ENCODE peak calls at places on chromosome 15, in ten cellular contexts. A, F, I, Y, L, T, D, Q, B and V are unnamed samples. For H3K9me3, the result is how much of the 10 kb centered on the place peaks cover.

GRCh38 chr15:52417501-52417900 is 111.2 kb downstream of the MYO5A start:
- DNase-seq in Y (no peak), D (no peak), T (no peak), Q (no peak), I (no peak), L (no peak), F (no peak), B (no peak), A (no peak), V (no peak)

GRCh38 chr15:85700767-85701166 is 94.0 kb downstream of the KLHL25 start:
- DNase-seq in L (no peak), T (no peak), I (no peak), F (no peak), B (no peak), Y (no peak), Q (no peak), A (no peak), D (no peak), V (no peak)

GRCh38 chr15:99421172-99421656 is 144.6 kb upstream of the MEF2A start:
- DNase-seq in D (no peak), Q (no peak), F (no peak), B (no peak), L (peak), T (no peak), A (no peak), I (no peak), Y (peak), V (no peak)

GRCh38 chr15:92073044-92073785 is 219.7 kb downstream of the SLCO3A1 start:
- DNase-seq in A (no peak), F (no peak), D (no peak), Q (no peak), B (no peak), L (no peak), Y (no peak), T (no peak), I (no peak), V (no peak)

GRCh38 chr15:100780208-100780800 is 99.3 kb upstream of the ALDH1A3 start:
- DNase-seq in T (no peak), B (no peak), F (no peak), Y (peak), D (no peak), A (no peak), I (no peak), Q (peak), L (no peak), V (peak)

GRCh38 chr15:24916305-24917009 is 38.3 kb upstream of the SNRPN start:
- DNase-seq in T (no peak), Y (no peak), Q (no peak), B (no peak), L (no peak), A (no peak), I (no peak), F (no peak), D (no peak), V (no peak)

GRCh38 chr15:89451846-89452245 is 44.5 kb downstream of the RHCG start:
- DNase-seq in I (no peak), Y (no peak), B (no peak), Q (no peak), T (no peak), A (no peak), L (no peak), F (no peak), D (no peak), V (no peak)

GRCh38 chr15:64151727-64152506 is at the start of gene SNX22:
- DNase-seq in F (no peak), D (no peak), Y (peak), A (no peak), Q (no peak), L (no peak), I (peak), B (peak), T (no peak), V (no peak)

GRCh38 chr15:70569718-70570231 is 193.6 kb downstream of the UACA start:
- DNase-seq in F (no peak), A (peak), Y (no peak), D (peak), L (peak), B (no peak), Q (no peak), T (no peak), I (no peak), V (no peak)

GRCh38 chr15:82891025-82891390 is 61.5 kb downstream of the HOMER2 start:
- DNase-seq in F (no peak), A (peak), B (no peak), T (no peak), Q (no peak), D (no peak), L (no peak), Y (no peak), I (no peak), V (no peak)

GRCh38 chr15:97759363-97759762 is 201.1 kb upstream of the ARRDC4 start:
- DNase-seq in Y (no peak), A (no peak), D (no peak), F (no peak), T (no peak), Q (no peak), I (no peak), B (no peak), L (no peak), V (no peak)

GRCh38 chr15:45183511-45183910 is 4.3 kb downstream of the SHF start:
- DNase-seq in F (no peak), T (no peak), B (no peak), A (no peak), L (no peak), D (no peak), I (peak), Y (no peak), Q (no peak), V (no peak)

GRCh38 chr15:77527831-77528231 is 104.9 kb downstream of the LINGO1 start:
- DNase-seq in Q (no peak), Y (peak), T (no peak), D (no peak), I (no peak), L (no peak), F (no peak), B (peak), A (no peak), V (no peak)

GRCh38 chr15:42158941-42159340 is 2.5 kb upstream of the PLA2G4F start:
- DNase-seq in A (no peak), Q (no peak), L (no peak), T (no peak), Y (no peak), F (no peak), D (no peak), I (no peak), B (no peak), V (no peak)

GRCh38 chr15:82414536-82415191 is 15.0 kb upstream of the GOLGA6L9 start:
- DNase-seq in L (peak), A (no peak), T (peak), D (no peak), I (no peak), F (no peak), Y (no peak), Q (no peak), B (no peak), V (no peak)

GRCh38 chr15:96323250-96324162 is 7.0 kb upstream of the NR2F2 start:
- DNase-seq in B (no peak), T (no peak), Y (peak), I (no peak), L (no peak), A (no peak), F (no peak), D (no peak), Q (no peak), V (no peak)

GRCh38 chr15:96324192-96324895 is 6.2 kb upstream of the NR2F2 start:
- DNase-seq in L (no peak), D (no peak), B (no peak), T (no peak), Y (peak), F (peak), A (no peak), I (no peak), Q (no peak), V (no peak)

GRCh38 chr15:96321422-96322391 is 8.8 kb upstream of the NR2F2 start:
- DNase-seq in D (no peak), F (peak), L (no peak), B (no peak), Y (peak), T (no peak), I (no peak), A (no peak), Q (peak), V (no peak)

GRCh38 chr15:96320703-96321421 is 9.6 kb upstream of the NR2F2 start:
- DNase-seq in Y (no peak), F (no peak), I (no peak), B (no peak), A (no peak), D (no peak), T (no peak), L (no peak), Q (no peak), V (no peak)

DNA sequence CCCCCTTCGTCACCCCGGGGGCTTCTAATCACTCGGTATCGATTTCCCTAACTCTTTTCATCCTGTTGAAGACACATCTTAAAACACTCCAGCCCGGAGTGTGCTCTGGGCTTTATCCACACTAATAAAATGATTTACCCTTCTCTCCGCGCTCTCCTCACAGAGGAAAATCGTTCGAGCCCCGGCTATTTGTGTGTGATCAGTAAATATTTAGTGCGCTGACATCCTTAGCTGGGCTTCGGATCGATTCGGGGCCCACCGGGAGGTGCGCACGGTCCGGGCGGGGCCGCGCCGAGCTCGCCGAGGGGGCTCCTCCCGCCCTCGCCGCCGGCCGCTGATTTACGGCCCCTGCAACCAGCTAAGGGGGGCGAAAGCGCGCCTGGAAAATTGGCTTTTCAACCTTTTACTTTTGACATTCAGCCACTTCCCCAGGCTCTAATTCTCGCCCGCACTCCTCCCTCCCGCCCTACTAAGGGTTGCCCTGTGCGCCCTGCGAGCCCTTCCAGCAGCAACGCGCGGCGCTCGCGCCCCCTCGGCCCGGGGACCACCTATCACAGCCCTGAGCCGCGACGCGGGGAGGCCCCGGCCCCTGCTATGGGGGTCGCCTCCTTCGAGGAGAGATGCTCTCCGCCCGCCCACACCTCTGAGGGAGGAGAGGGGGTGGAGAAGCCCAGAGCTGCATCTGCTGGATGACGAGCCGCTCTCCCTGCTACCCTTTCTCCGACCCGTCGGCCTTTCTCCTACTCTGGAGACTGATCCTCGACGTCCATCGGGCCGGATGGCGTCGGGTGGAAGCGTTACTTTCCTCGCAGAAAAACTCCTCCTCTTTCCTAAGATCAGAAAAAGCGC is 7.9 kb upstream of the NR2F2 start:
- DNase-seq in L (no peak), Y (peak), B (no peak), D (no peak), T (no peak), A (no peak), I (no peak), F (peak), Q (no peak), V (no peak)
- H3K4me3 ChIP-seq in L (no peak), Y (peak), B (peak), D (no peak), T (peak), A (peak), I (no peak), F (peak), Q (peak), V (peak)

DNA sequence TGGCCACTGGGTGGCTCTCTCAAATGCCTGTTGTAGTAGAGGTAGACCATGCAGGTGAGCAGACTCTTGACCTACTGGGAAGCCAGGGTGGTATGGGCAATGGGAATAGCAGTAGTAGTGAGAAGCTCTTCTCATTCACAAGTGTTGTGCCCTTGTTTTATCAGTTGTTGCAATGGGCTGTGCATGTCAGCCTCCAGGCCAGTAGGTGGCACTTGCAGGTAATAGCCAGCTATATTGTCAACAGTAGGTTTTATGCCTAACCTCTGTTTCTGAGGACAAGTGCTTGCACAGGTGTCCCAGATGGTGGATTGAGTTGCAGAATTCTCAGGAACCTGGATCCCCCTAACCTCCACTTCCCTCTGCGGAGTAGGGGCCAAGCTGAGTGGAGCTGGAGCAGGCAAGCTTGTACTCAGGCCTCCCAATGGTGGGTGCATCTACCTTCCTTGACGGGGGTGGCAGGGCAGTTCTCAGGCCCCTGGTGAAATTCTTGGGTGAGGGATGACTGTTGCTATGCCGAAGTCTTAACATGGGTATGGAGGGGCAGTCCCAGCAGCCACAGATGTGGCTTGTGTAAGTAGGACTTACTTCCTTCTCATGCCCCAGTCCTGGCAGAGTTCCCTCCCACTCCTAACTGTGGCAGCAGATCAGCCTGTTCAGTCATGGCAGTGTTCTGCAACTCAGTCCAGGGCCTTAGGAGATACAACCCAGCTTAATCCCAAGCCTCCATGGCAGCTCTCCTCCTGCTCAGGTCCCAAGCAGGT is 104.3 kb downstream of the NEO1 start:
- DNase-seq in F (no peak), I (no peak), D (no peak), Q (no peak), A (no peak), L (no peak), B (no peak), T (no peak), Y (no peak), V (no peak)
- TF ChIP-seq CTCF in F (no peak), I (no peak), D (no peak), Q (no peak), A (no peak), L (peak), B (no peak), T (no peak), Y (no peak), V (no peak)

GRCh38 chr15:56211064-56211463 is 32.6 kb downstream of the RFX7 start:
- DNase-seq in I (no peak), L (no peak), T (no peak), D (no peak), B (no peak), F (no peak), Q (no peak), A (no peak), Y (no peak), V (no peak)

GRCh38 chr15:56207711-56208110 is 36.0 kb downstream of the RFX7 start:
- DNase-seq in A (no peak), Y (no peak), B (no peak), Q (no peak), L (no peak), T (no peak), F (no peak), D (no peak), I (no peak), V (no peak)

GRCh38 chr15:56207092-56207491 is 36.6 kb downstream of the RFX7 start:
- DNase-seq in Y (no peak), L (no peak), B (no peak), Q (no peak), I (no peak), A (no peak), D (no peak), T (no peak), F (no peak), V (no peak)

GRCh38 chr15:56208185-56208584 is 35.5 kb downstream of the RFX7 start:
- DNase-seq in Q (no peak), D (no peak), Y (no peak), B (no peak), A (no peak), T (no peak), L (no peak), F (no peak), I (no peak), V (no peak)

DNA sequence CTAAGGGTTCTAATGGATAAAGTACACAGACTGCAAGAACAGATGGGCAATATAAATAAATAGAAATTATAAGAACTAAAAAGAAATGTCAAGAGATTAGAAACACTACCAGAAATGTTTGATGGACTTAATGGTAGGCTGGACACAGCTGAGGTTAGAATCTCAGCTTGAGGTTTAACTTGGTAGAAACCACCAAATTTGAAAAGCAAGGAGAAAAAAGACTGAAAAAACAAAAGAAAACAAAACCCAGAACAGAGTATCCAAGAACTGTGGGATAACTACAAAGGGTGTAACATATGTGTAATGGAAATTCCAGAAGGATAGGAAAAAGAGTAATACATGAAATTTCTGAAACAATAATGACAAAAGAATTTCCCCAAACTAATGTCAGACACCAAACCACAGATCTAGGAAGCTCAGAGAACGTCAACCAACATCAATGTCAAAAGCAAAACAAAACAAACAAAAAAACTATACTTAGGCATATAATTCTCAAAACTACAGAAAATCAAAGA is 35.0 kb downstream of the RFX7 start:
- DNase-seq in T (no peak), L (no peak), D (no peak), Y (no peak), I (no peak), F (no peak), B (no peak), A (no peak), Q (no peak), V (no peak)
- H3K9me3 ChIP-seq in T (under half), L (under half), D (under half), Y (under half), I (under half), F (under half), B (under half), A (under half), Q (under half), V (under half)

GRCh38 chr15:75713338-75713895 is 769 bp upstream of the CSPG4 start:
- DNase-seq in Y (peak), L (no peak), T (no peak), I (no peak), B (no peak), D (no peak), Q (no peak), F (peak), A (no peak), V (no peak)

GRCh38 chr15:75718326-75718725 is 5.7 kb upstream of the CSPG4 start:
- DNase-seq in A (no peak), F (no peak), Y (no peak), B (no peak), T (no peak), Q (no peak), D (no peak), I (no peak), L (no peak), V (no peak)

GRCh38 chr15:75714195-75714594 is 1.5 kb upstream of the CSPG4 start:
- DNase-seq in B (no peak), Y (no peak), D (no peak), F (no peak), L (no peak), T (no peak), I (no peak), Q (no peak), A (no peak), V (no peak)

DNA sequence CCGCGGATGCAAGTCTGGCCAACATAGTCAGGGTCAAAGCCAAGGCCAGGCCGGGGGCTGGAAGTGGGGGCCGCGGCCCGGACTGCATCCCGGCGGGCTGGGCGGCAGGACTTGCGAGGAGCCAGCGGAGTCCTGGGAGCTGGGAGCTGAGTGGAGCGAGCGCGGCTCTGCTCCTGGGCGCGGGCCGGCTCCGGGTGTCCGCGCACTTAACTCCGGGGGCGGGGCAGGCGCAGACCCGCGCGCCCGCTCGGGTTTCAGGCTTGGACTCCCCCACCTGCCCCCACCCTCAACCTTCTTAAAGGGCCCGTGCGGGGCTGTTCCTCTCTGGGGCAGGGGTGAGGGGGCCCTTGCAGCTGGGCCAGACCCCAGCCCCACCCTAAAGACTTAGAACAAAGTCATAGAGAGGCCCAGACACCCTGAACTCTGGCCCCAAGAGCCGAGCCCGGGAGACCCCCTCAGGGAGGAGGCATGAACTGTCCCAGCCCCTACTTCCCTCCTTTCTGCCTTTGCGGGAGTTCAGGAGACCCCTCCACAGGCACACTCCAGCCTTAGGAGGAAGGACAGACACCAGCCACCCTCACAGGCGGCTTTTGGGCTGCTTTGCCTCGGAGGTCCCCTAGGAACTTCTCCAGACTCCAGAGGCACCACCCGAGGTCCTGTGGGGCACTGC is at the start of gene CSPG4:
- DNase-seq in D (no peak), B (peak), L (no peak), F (peak), T (no peak), A (peak), I (no peak), Q (no peak), Y (peak), V (no peak)
- H3K4me3 ChIP-seq in D (peak), B (peak), L (peak), F (peak), T (peak), A (peak), I (no peak), Q (peak), Y (peak), V (peak)

GRCh38 chr15:57079907-57080750 is 161.7 kb downstream of the TCF12 start:
- DNase-seq in A (no peak), I (no peak), T (no peak), L (no peak), Q (no peak), Y (no peak), F (no peak), B (no peak), D (no peak), V (no peak)
- TF ChIP-seq CTCF in A (no peak), I (no peak), T (no peak), L (no peak), Q (no peak), Y (no peak), F (no peak), B (no peak), D (no peak), V (no peak)

DNA sequence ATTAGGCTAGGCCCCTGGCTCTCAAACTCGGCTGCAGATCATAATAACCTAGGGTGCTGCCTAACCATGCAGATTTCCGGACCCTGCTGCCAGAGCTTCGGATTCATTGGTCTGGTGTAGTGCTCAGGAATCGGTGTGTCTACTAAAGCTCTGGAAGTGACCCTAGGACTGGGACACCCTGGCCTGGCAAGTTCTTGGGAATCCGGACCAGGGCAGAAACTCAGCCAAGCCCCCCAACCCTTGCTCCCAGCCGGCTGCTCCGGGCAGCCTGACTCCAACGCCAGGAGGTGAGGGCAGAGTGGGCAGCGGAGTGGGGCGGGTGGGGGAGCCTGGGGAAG is 23.0 kb downstream of the IGDCC3 start:
- DNase-seq in B (no peak), Q (no peak), A (no peak), Y (no peak), F (no peak), D (no peak), I (no peak), T (no peak), L (no peak), V (no peak)
- H3K9me3 ChIP-seq in B (under half), Q (under half), A (under half), Y (under half), F (under half), D (under half), I (under half), T (under half), L (under half), V (under half)